ENCODE peak calls at places on chromosome 9, in seven cellular contexts. Y, Q, R, M, N, T and U are unnamed samples.

GRCh38 chr9:108672475-108673065 is 183.2 kb downstream of the ACTL7B start:
- DNase-seq in Y (no peak), Q (no peak), R (no peak), M (no peak), N (no peak), T (no peak), U (no peak)

GRCh38 chr9:120078112-120078511 is 501.9 kb downstream of the CDK5RAP2 start:
- DNase-seq in Y (no peak), Q (no peak), R (no peak), M (no peak), N (no peak), T (no peak), U (no peak)

GRCh38 chr9:3157011-3157410 is 313.1 kb upstream of the PUM3 start:
- DNase-seq in Y (no peak), Q (no peak), R (no peak), M (no peak), N (no peak), T (no peak), U (no peak)

GRCh38 chr9:126791406-126792230 is 13.2 kb upstream of the ZBTB43 start:
- DNase-seq in Y (no peak), Q (no peak), R (no peak), M (no peak), N (no peak), T (no peak), U (no peak)

GRCh38 chr9:1083325-1083913 is 33.3 kb downstream of the DMRT2 start:
- DNase-seq in Y (no peak), Q (no peak), R (peak), M (no peak), N (peak), T (no peak), U (no peak)

GRCh38 chr9:68913054-68913453 is 100.9 kb downstream of the PRKACG start:
- DNase-seq in Y (no peak), Q (no peak), R (no peak), M (no peak), N (no peak), T (no peak), U (no peak)

GRCh38 chr9:29285818-29286217 is 1712.5 kb upstream of the C9orf72 start:
- DNase-seq in Y (no peak), Q (no peak), R (no peak), M (no peak), N (no peak), T (no peak), U (no peak)

GRCh38 chr9:106019017-106019692 is 324.8 kb downstream of the TMEM38B start:
- DNase-seq in Y (no peak), Q (no peak), R (no peak), M (no peak), N (no peak), T (no peak), U (no peak)

GRCh38 chr9:8653111-8653510 is 853.5 kb upstream of the DMAC1 start:
- DNase-seq in Y (no peak), Q (no peak), R (no peak), M (no peak), N (no peak), T (no peak), U (no peak)

GRCh38 chr9:1456301-1456999 is 406.3 kb downstream of the DMRT2 start:
- DNase-seq in Y (no peak), Q (no peak), R (no peak), M (no peak), N (no peak), T (no peak), U (no peak)

GRCh38 chr9:110028281-110029075 is 179.5 kb downstream of the C9orf152 start:
- DNase-seq in Y (no peak), Q (no peak), R (no peak), M (no peak), N (no peak), T (no peak), U (no peak)

GRCh38 chr9:88905506-88905905 is 85.8 kb upstream of the S1PR3 start:
- DNase-seq in Y (no peak), Q (no peak), R (no peak), M (no peak), N (no peak), T (no peak), U (no peak)

GRCh38 chr9:130680836-130681768 is 12.5 kb upstream of the EXOSC2 start:
- DNase-seq in Y (peak), Q (peak), R (peak), M (peak), N (no peak), T (peak), U (peak)

GRCh38 chr9:131773911-131774379 is 34.1 kb upstream of the RAPGEF1 start:
- DNase-seq in Y (peak), Q (peak), R (peak), M (no peak), N (peak), T (peak), U (no peak)

GRCh38 chr9:94031380-94031779 is 52.9 kb upstream of the PTPDC1 start:
- DNase-seq in Y (no peak), Q (no peak), R (no peak), M (no peak), N (no peak), T (no peak), U (no peak)

GRCh38 chr9:128054090-128054489 is 13.0 kb downstream of the NAIF1 start:
- DNase-seq in Y (no peak), Q (no peak), R (no peak), M (no peak), N (no peak), T (no peak), U (no peak)

GRCh38 chr9:111916234-111916645 is 19.6 kb downstream of the UGCG start:
- DNase-seq in Y (no peak), Q (no peak), R (no peak), M (no peak), N (no peak), T (peak), U (no peak)

GRCh38 chr9:15277400-15278137 is 29.4 kb downstream of the TTC39B start:
- DNase-seq in Y (no peak), Q (peak), R (no peak), M (no peak), N (no peak), T (no peak), U (no peak)

GRCh38 chr9:93580654-93581380 is 4.4 kb downstream of the PHF2 start:
- DNase-seq in Y (no peak), Q (no peak), R (peak), M (no peak), N (peak), T (peak), U (no peak)

GRCh38 chr9:15469406-15469805 is 41.4 kb downstream of the PSIP1 start:
- DNase-seq in Y (no peak), Q (no peak), R (no peak), M (no peak), N (no peak), T (no peak), U (no peak)

GRCh38 chr9:136947955-136948510 is 3.0 kb downstream of the C8G start:
- DNase-seq in Y (no peak), Q (peak), R (peak), M (no peak), N (no peak), T (no peak), U (no peak)

GRCh38 chr9:134213508-134214394 is 49.4 kb upstream of the RNU6ATAC start:
- DNase-seq in Y (no peak), Q (no peak), R (peak), M (no peak), N (no peak), T (no peak), U (no peak)

GRCh38 chr9:114224247-114224610 is 68.9 kb downstream of the COL27A1 start:
- DNase-seq in Y (no peak), Q (no peak), R (no peak), M (no peak), N (no peak), T (no peak), U (no peak)

GRCh38 chr9:89000281-89000875 is 9.1 kb downstream of the S1PR3 start:
- DNase-seq in Y (no peak), Q (no peak), R (no peak), M (no peak), N (no peak), T (no peak), U (no peak)